ENCODE peak calls at places on chromosomes 5 and 9, in five cellular contexts. One of them, this sample, is unnamed.

GRCh38 chr9:98575379-98576346 is 133.1 kb downstream of the GABBR2 start:
- DNase-seq in stomach: peak
- DNase-seq in T-helper 2 cell: no peak
- DNase-seq in stromal cell of bone marrow: no peak
- DNase-seq in stimulated activated CD8-positive, alpha-beta memory T cell treated with anti-CD3 and anti-CD28 coated beads, Interleukin-15, amount 100 ng/mL, for 24 hours: no peak
- DNase-seq in this sample: no peak

GRCh38 chr5:126446498-126447224 is 23.5 kb downstream of the GRAMD2B start:
- DNase-seq in stomach: no peak
- DNase-seq in T-helper 2 cell: no peak
- DNase-seq in stromal cell of bone marrow: no peak
- DNase-seq in stimulated activated CD8-positive, alpha-beta memory T cell treated with anti-CD3 and anti-CD28 coated beads, Interleukin-15, amount 100 ng/mL, for 24 hours: no peak
- DNase-seq in this sample: no peak

GRCh38 chr9:91693226-91693625 is 256.8 kb downstream of the ROR2 start:
- DNase-seq in stomach: no peak
- DNase-seq in T-helper 2 cell: no peak
- DNase-seq in stromal cell of bone marrow: no peak
- DNase-seq in stimulated activated CD8-positive, alpha-beta memory T cell treated with anti-CD3 and anti-CD28 coated beads, Interleukin-15, amount 100 ng/mL, for 24 hours: no peak
- DNase-seq in this sample: no peak

GRCh38 chr9:89058906-89059305 is 67.6 kb downstream of the S1PR3 start:
- DNase-seq in stomach: no peak
- DNase-seq in T-helper 2 cell: no peak
- DNase-seq in stromal cell of bone marrow: no peak
- DNase-seq in stimulated activated CD8-positive, alpha-beta memory T cell treated with anti-CD3 and anti-CD28 coated beads, Interleukin-15, amount 100 ng/mL, for 24 hours: no peak
- DNase-seq in this sample: no peak

GRCh38 chr9:16039988-16040761 is 487.3 kb downstream of the CCDC171 start:
- DNase-seq in stomach: no peak
- DNase-seq in T-helper 2 cell: no peak
- DNase-seq in stromal cell of bone marrow: no peak
- DNase-seq in stimulated activated CD8-positive, alpha-beta memory T cell treated with anti-CD3 and anti-CD28 coated beads, Interleukin-15, amount 100 ng/mL, for 24 hours: no peak
- DNase-seq in this sample: no peak

GRCh38 chr5:170327168-170327567 is 29.6 kb upstream of the LCP2 start:
- DNase-seq in stomach: no peak
- DNase-seq in T-helper 2 cell: no peak
- DNase-seq in stromal cell of bone marrow: no peak
- DNase-seq in stimulated activated CD8-positive, alpha-beta memory T cell treated with anti-CD3 and anti-CD28 coated beads, Interleukin-15, amount 100 ng/mL, for 24 hours: no peak
- DNase-seq in this sample: no peak

GRCh38 chr5:17316973-17317459 is 99.6 kb downstream of the BASP1 start:
- DNase-seq in stomach: no peak
- DNase-seq in T-helper 2 cell: no peak
- DNase-seq in stromal cell of bone marrow: no peak
- DNase-seq in stimulated activated CD8-positive, alpha-beta memory T cell treated with anti-CD3 and anti-CD28 coated beads, Interleukin-15, amount 100 ng/mL, for 24 hours: no peak
- DNase-seq in this sample: peak

GRCh38 chr5:2207966-2208544 is 325.3 kb upstream of the IRX4 start:
- DNase-seq in stomach: no peak
- DNase-seq in T-helper 2 cell: no peak
- DNase-seq in stromal cell of bone marrow: no peak
- DNase-seq in stimulated activated CD8-positive, alpha-beta memory T cell treated with anti-CD3 and anti-CD28 coated beads, Interleukin-15, amount 100 ng/mL, for 24 hours: no peak
- DNase-seq in this sample: no peak

GRCh38 chr5:18789216-18789615 is 1155.0 kb downstream of the TAF11L14 start:
- DNase-seq in stomach: no peak
- DNase-seq in T-helper 2 cell: no peak
- DNase-seq in stromal cell of bone marrow: no peak
- DNase-seq in stimulated activated CD8-positive, alpha-beta memory T cell treated with anti-CD3 and anti-CD28 coated beads, Interleukin-15, amount 100 ng/mL, for 24 hours: no peak
- DNase-seq in this sample: no peak

GRCh38 chr5:167861134-167861930 is 430.1 kb upstream of the WWC1 start:
- DNase-seq in stomach: no peak
- DNase-seq in T-helper 2 cell: no peak
- DNase-seq in stromal cell of bone marrow: no peak
- DNase-seq in stimulated activated CD8-positive, alpha-beta memory T cell treated with anti-CD3 and anti-CD28 coated beads, Interleukin-15, amount 100 ng/mL, for 24 hours: no peak
- DNase-seq in this sample: no peak

GRCh38 chr5:137822983-137823382 is 44.7 kb upstream of the MYOT start:
- DNase-seq in stomach: no peak
- DNase-seq in T-helper 2 cell: no peak
- DNase-seq in stromal cell of bone marrow: no peak
- DNase-seq in stimulated activated CD8-positive, alpha-beta memory T cell treated with anti-CD3 and anti-CD28 coated beads, Interleukin-15, amount 100 ng/mL, for 24 hours: no peak
- DNase-seq in this sample: no peak

GRCh38 chr5:7789567-7789966 is 61.4 kb downstream of the CFAP90 start:
- DNase-seq in stomach: no peak
- DNase-seq in T-helper 2 cell: no peak
- DNase-seq in stromal cell of bone marrow: no peak
- DNase-seq in stimulated activated CD8-positive, alpha-beta memory T cell treated with anti-CD3 and anti-CD28 coated beads, Interleukin-15, amount 100 ng/mL, for 24 hours: no peak
- DNase-seq in this sample: no peak

GRCh38 chr9:76576344-76576743 is 117.4 kb downstream of the GCNT1 start:
- DNase-seq in stomach: no peak
- DNase-seq in T-helper 2 cell: no peak
- DNase-seq in stromal cell of bone marrow: peak
- DNase-seq in stimulated activated CD8-positive, alpha-beta memory T cell treated with anti-CD3 and anti-CD28 coated beads, Interleukin-15, amount 100 ng/mL, for 24 hours: peak
- DNase-seq in this sample: peak

GRCh38 chr5:81506900-81507588 is 113.1 kb upstream of the ACOT12 start:
- DNase-seq in stomach: peak
- DNase-seq in T-helper 2 cell: no peak
- DNase-seq in stromal cell of bone marrow: peak
- DNase-seq in stimulated activated CD8-positive, alpha-beta memory T cell treated with anti-CD3 and anti-CD28 coated beads, Interleukin-15, amount 100 ng/mL, for 24 hours: no peak
- DNase-seq in this sample: peak

GRCh38 chr5:119343766-119344165 is 12.1 kb upstream of the TNFAIP8 start:
- DNase-seq in stomach: no peak
- DNase-seq in T-helper 2 cell: no peak
- DNase-seq in stromal cell of bone marrow: no peak
- DNase-seq in stimulated activated CD8-positive, alpha-beta memory T cell treated with anti-CD3 and anti-CD28 coated beads, Interleukin-15, amount 100 ng/mL, for 24 hours: no peak
- DNase-seq in this sample: peak

GRCh38 chr5:149036168-149036567 is 26.7 kb downstream of the SH3TC2 start:
- DNase-seq in stomach: no peak
- DNase-seq in T-helper 2 cell: no peak
- DNase-seq in stromal cell of bone marrow: no peak
- DNase-seq in stimulated activated CD8-positive, alpha-beta memory T cell treated with anti-CD3 and anti-CD28 coated beads, Interleukin-15, amount 100 ng/mL, for 24 hours: no peak
- DNase-seq in this sample: no peak

GRCh38 chr5:24633705-24634325 is 11.0 kb downstream of the CDH10 start:
- DNase-seq in stomach: no peak
- DNase-seq in T-helper 2 cell: no peak
- DNase-seq in stromal cell of bone marrow: peak
- DNase-seq in stimulated activated CD8-positive, alpha-beta memory T cell treated with anti-CD3 and anti-CD28 coated beads, Interleukin-15, amount 100 ng/mL, for 24 hours: no peak
- DNase-seq in this sample: peak

GRCh38 chr9:114250235-114250568 is 72.7 kb upstream of the ORM1 start:
- DNase-seq in stomach: peak
- DNase-seq in T-helper 2 cell: no peak
- DNase-seq in stromal cell of bone marrow: peak
- DNase-seq in stimulated activated CD8-positive, alpha-beta memory T cell treated with anti-CD3 and anti-CD28 coated beads, Interleukin-15, amount 100 ng/mL, for 24 hours: no peak
- DNase-seq in this sample: no peak

GRCh38 chr9:87613265-87614111 is 112.4 kb upstream of the CTSL start:
- DNase-seq in stomach: peak
- DNase-seq in T-helper 2 cell: no peak
- DNase-seq in stromal cell of bone marrow: no peak
- DNase-seq in stimulated activated CD8-positive, alpha-beta memory T cell treated with anti-CD3 and anti-CD28 coated beads, Interleukin-15, amount 100 ng/mL, for 24 hours: no peak
- DNase-seq in this sample: no peak

GRCh38 chr9:83937861-83938455 is 16.7 kb upstream of the KIF27 start:
- DNase-seq in stomach: no peak
- DNase-seq in T-helper 2 cell: no peak
- DNase-seq in stromal cell of bone marrow: no peak
- DNase-seq in stimulated activated CD8-positive, alpha-beta memory T cell treated with anti-CD3 and anti-CD28 coated beads, Interleukin-15, amount 100 ng/mL, for 24 hours: no peak
- DNase-seq in this sample: peak

GRCh38 chr9:97501177-97501971 is at the start of gene TMOD1:
- DNase-seq in stomach: peak
- DNase-seq in T-helper 2 cell: no peak
- DNase-seq in stromal cell of bone marrow: no peak
- DNase-seq in stimulated activated CD8-positive, alpha-beta memory T cell treated with anti-CD3 and anti-CD28 coated beads, Interleukin-15, amount 100 ng/mL, for 24 hours: peak
- DNase-seq in this sample: no peak

GRCh38 chr9:87260171-87260570 is 237.5 kb upstream of the DAPK1 start:
- DNase-seq in stomach: no peak
- DNase-seq in T-helper 2 cell: no peak
- DNase-seq in stromal cell of bone marrow: no peak
- DNase-seq in stimulated activated CD8-positive, alpha-beta memory T cell treated with anti-CD3 and anti-CD28 coated beads, Interleukin-15, amount 100 ng/mL, for 24 hours: no peak
- DNase-seq in this sample: no peak

GRCh38 chr9:121349009-121349408 is 21.0 kb downstream of the STOM start:
- DNase-seq in stomach: no peak
- DNase-seq in T-helper 2 cell: no peak
- DNase-seq in stromal cell of bone marrow: no peak
- DNase-seq in stimulated activated CD8-positive, alpha-beta memory T cell treated with anti-CD3 and anti-CD28 coated beads, Interleukin-15, amount 100 ng/mL, for 24 hours: no peak
- DNase-seq in this sample: no peak

GRCh38 chr5:10331341-10331796 is 22.1 kb upstream of the MARCHF6 start:
- DNase-seq in stomach: peak
- DNase-seq in T-helper 2 cell: no peak
- DNase-seq in stromal cell of bone marrow: peak
- DNase-seq in stimulated activated CD8-positive, alpha-beta memory T cell treated with anti-CD3 and anti-CD28 coated beads, Interleukin-15, amount 100 ng/mL, for 24 hours: no peak
- DNase-seq in this sample: no peak